ENCODE peak calls at places on chromosomes 2 and 18, in six cellular contexts. R is neuronal stem cell, T is IMR-90, Q is trophoblast cell, B is H1, A is mesenchymal stem cell. H is an unnamed sample.

GRCh38 chr2:161975062-161975812 is 98.8 kb downstream of the DPP4 start:
- DNase-seq in R (no peak), T (peak), Q (peak), B (no peak), A (no peak), H (no peak)

GRCh38 chr2:174985624-174986023 is 19.6 kb downstream of the CHN1 start:
- DNase-seq in R (no peak), T (peak), Q (peak), B (no peak), A (peak), H (no peak)

GRCh38 chr2:206728277-206729199 is 10.3 kb upstream of the DYTN start:
- DNase-seq in R (no peak), T (peak), Q (no peak), B (no peak), A (no peak), H (no peak)

GRCh38 chr2:47946593-47946992 is 40.3 kb upstream of the FBXO11 start:
- DNase-seq in R (no peak), T (no peak), Q (no peak), B (no peak), A (no peak), H (no peak)

GRCh38 chr2:25524507-25524906 is 148.9 kb downstream of the DTNB start:
- DNase-seq in R (no peak), T (no peak), Q (no peak), B (no peak), A (no peak), H (no peak)

GRCh38 chr2:24993797-24994196 is 22.0 kb upstream of the DNAJC27 start:
- DNase-seq in R (no peak), T (peak), Q (no peak), B (no peak), A (no peak), H (no peak)

GRCh38 chr18:13221821-13222220 is 3.3 kb downstream of the LDLRAD4 start:
- DNase-seq in R (no peak), T (no peak), Q (no peak), B (no peak), A (peak), H (no peak)

GRCh38 chr2:33230133-33230618 is 246.3 kb upstream of the RASGRP3 start:
- DNase-seq in R (no peak), T (no peak), Q (no peak), B (no peak), A (no peak), H (no peak)

GRCh38 chr18:13577091-13577697 is 149.2 kb downstream of the FAM210A start:
- DNase-seq in R (no peak), T (peak), Q (peak), B (no peak), A (no peak), H (no peak)

GRCh38 chr18:48300463-48300961 is 108.7 kb downstream of the ZBTB7C start:
- DNase-seq in R (no peak), T (no peak), Q (peak), B (no peak), A (no peak), H (peak)

GRCh38 chr2:230658877-230659652 is 53.6 kb upstream of the CAB39 start:
- DNase-seq in R (no peak), T (no peak), Q (no peak), B (no peak), A (no peak), H (no peak)

GRCh38 chr2:46548103-46548486 is 68.7 kb downstream of the TMEM247 start:
- DNase-seq in R (no peak), T (no peak), Q (peak), B (no peak), A (no peak), H (no peak)
- H4K91ac ChIP-seq in R (no peak), T (no peak), Q (no peak), B (no peak), A (no peak), H (no peak)

GRCh38 chr2:194100201-194100600 is 1556.8 kb upstream of the SLC39A10 start:
- DNase-seq in R (no peak), T (no peak), Q (no peak), B (no peak), A (no peak), H (no peak)
- H4K91ac ChIP-seq in R (no peak), T (no peak), Q (no peak), B (no peak), A (no peak), H (no peak)

GRCh38 chr2:27907547-27907946 is 17.0 kb downstream of the BABAM2 start:
- DNase-seq in R (no peak), T (peak), Q (no peak), B (no peak), A (no peak), H (no peak)
- H4K91ac ChIP-seq in R (no peak), T (no peak), Q (no peak), B (no peak), A (no peak), H (no peak)

GRCh38 chr18:76672627-76673026 is 149.7 kb upstream of the ZNF236 start:
- DNase-seq in R (no peak), T (peak), Q (no peak), B (no peak), A (peak), H (no peak)

GRCh38 chr18:76667603-76668002 is 154.8 kb upstream of the ZNF236 start:
- DNase-seq in R (no peak), T (no peak), Q (no peak), B (no peak), A (no peak), H (no peak)

GRCh38 chr18:76670564-76671288 is 151.6 kb upstream of the ZNF236 start:
- DNase-seq in R (no peak), T (no peak), Q (no peak), B (no peak), A (no peak), H (no peak)

GRCh38 chr18:76668119-76668518 is 154.2 kb upstream of the ZNF236 start:
- DNase-seq in R (no peak), T (no peak), Q (no peak), B (no peak), A (no peak), H (no peak)

DNA sequence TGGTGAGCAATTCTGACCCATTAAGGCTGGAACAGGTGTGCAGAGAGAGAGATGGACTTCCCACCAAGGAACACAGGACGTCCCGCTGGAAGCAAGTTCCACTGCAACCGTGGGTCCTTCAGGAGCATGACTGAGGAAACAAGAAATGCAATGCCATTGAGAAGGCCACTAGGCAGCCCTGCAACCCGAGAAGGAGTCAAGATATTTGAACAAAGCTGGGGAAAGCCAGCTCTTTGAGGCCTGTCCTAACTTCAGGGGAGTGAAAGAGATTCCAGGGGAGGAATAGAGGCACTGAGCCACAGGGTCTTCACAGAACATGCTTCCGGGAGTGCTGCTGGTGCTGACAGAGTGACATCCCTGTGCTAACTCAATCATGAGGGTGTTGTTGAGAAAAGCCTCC is 153.8 kb upstream of the ZNF236 start:
- DNase-seq in R (no peak), T (no peak), Q (no peak), B (no peak), A (no peak), H (no peak)
- H4K91ac ChIP-seq in R (no peak), T (no peak), Q (no peak), B (no peak), A (no peak), H (no peak)

GRCh38 chr2:204033601-204034495 is 97.3 kb downstream of the ICOS start:
- DNase-seq in R (no peak), T (no peak), Q (no peak), B (no peak), A (no peak), H (no peak)
- H4K91ac ChIP-seq in R (no peak), T (no peak), Q (no peak), B (no peak), A (no peak), H (no peak)

DNA sequence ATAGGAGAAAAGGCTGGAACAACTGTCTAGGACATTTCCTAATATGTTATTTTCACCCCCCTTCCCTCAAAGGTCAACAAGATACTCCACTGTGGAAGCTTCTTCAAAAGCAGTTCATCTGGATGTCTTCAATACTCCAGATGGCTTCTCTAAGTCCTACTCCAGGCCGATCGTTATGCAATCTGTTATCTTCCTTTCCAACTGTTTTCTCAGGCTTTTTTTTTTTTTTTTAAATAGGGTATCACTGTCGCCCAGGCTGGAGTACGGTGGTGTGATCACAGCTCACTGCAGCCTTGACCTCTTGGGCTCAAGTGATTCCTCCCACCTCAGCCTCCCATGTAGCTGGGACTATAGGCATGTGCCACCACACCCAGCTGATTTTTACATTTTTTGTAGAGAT is 26.3 kb downstream of the ATP8B1 start:
- DNase-seq in R (no peak), T (no peak), Q (peak), B (no peak), A (peak), H (no peak)
- H4K91ac ChIP-seq in R (no peak), T (no peak), Q (no peak), B (no peak), A (no peak), H (no peak)

GRCh38 chr2:231937057-231937456 is 10.9 kb upstream of the NPPC start:
- DNase-seq in R (no peak), T (no peak), Q (no peak), B (no peak), A (no peak), H (no peak)

GRCh38 chr2:231934441-231935206 is 8.4 kb upstream of the NPPC start:
- DNase-seq in R (no peak), T (no peak), Q (no peak), B (no peak), A (no peak), H (no peak)

GRCh38 chr2:231936491-231936890 is 10.3 kb upstream of the NPPC start:
- DNase-seq in R (no peak), T (no peak), Q (no peak), B (no peak), A (no peak), H (no peak)

GRCh38 chr2:231935207-231935524 is 9.0 kb upstream of the NPPC start:
- DNase-seq in R (no peak), T (peak), Q (no peak), B (no peak), A (no peak), H (no peak)

DNA sequence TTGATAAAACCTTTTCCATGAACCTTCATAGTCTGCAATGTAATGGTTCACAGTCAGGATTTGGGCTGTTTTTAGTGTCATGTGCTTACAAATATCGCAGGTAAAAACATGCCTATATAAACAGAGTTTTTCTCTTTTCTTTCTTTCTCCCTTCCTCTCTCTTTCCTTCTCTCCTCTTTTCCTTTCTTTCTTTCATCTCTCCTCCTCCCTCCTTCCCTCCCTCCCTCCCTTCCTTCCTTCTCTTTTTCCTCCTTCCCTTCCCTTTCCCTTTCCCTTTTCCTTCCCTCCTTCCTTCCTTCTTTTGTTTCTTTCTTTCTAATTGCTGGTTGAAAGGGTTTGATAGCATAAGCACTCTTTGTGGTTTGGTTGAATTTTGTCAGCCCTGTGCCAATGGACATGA is 9.6 kb upstream of the NPPC start:
- DNase-seq in R (no peak), T (no peak), Q (no peak), B (no peak), A (no peak), H (no peak)
- H4K91ac ChIP-seq in R (no peak), T (no peak), Q (no peak), B (no peak), A (no peak), H (no peak)

GRCh38 chr2:241944821-241945220 is 75.3 kb downstream of the RTP5 start:
- DNase-seq in R (no peak), T (no peak), Q (no peak), B (no peak), A (no peak), H (peak)

GRCh38 chr2:241945803-241946202 is 76.3 kb downstream of the RTP5 start:
- DNase-seq in R (no peak), T (no peak), Q (no peak), B (no peak), A (no peak), H (no peak)

GRCh38 chr2:241946306-241947003 is 76.9 kb downstream of the RTP5 start:
- DNase-seq in R (no peak), T (no peak), Q (no peak), B (no peak), A (no peak), H (no peak)

GRCh38 chr2:241943961-241944575 is 74.5 kb downstream of the RTP5 start:
- DNase-seq in R (no peak), T (no peak), Q (no peak), B (no peak), A (no peak), H (peak)

GRCh38 chr2:241945311-241945710 is 75.8 kb downstream of the RTP5 start:
- DNase-seq in R (no peak), T (no peak), Q (no peak), B (no peak), A (no peak), H (no peak)
- H4K91ac ChIP-seq in R (no peak), T (no peak), Q (no peak), B (no peak), A (no peak), H (no peak)

DNA sequence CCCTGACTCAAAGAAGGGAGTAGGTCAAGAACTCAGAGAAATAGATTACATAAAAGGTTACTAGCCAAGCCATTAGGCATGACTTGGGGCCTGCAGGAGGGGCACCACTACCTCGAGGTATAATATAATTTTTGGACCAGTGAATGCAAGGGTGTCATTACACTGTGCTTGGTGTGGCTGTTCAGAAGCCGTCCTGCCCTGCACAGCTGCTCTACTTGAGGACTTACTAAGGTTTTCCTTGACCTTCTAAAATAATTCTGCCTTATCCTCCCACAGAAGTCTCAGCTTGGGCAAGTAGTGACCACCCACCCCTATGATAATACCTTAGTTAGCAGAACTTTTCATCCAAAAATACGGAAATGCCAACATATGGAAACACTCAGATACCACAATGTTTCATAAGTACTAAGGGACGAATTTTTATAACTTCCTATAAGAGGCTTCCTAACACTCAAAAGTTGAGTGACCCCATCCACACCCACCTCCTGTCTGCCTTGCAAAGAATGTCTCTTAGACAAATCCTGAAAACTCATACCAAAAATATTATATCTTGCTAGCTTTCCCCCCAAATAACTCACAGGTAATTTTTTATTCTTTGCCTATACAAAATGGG is 17.7 kb upstream of the ATG16L1 start:
- DNase-seq in R (no peak), T (no peak), Q (no peak), B (no peak), A (no peak), H (no peak)
- H4K91ac ChIP-seq in R (no peak), T (no peak), Q (no peak), B (no peak), A (no peak), H (no peak)

DNA sequence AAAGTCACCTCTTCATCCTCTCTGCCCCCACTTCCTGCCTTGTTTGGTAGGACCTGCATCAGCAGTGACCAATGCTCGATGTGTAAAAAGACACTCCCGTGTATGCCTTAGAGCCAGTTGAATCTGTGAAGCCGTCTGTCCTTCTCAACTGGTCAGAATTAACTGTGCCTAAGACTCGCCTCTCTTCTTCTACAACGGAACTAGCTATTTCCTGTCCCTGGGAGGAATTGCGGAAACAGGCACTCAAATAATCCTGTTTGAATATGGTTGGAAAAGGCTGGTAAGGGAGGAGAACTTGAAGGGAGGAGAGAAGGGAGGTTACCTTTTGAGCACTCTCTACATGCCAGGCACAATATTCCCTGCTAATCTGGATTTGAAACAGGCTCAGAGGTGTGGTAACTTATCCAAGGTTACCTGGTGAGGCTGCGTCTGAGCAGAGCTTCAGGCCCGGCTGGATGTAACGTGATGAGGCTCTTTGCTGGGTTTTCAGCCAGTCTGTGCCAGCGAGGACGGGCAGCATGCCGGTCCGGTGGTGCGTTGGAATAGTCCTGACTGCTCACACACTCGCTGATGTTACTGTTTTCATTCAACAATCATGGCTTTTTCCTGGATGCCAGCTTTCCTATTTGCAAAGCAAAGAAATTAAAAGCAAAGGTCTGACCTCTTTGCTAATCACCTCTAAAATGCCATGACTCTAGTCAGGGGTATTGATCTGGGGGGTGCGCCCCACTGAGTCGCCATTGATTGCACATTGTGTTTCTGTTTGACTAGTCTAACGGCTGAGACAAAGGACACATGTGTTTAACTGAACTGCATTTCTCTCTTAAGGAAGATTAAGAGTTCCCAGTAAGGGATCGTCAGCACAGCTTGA is 126.9 kb downstream of the FAM168B start:
- DNase-seq in R (peak), T (no peak), Q (no peak), B (no peak), A (no peak), H (no peak)
- H4K91ac ChIP-seq in R (no peak), T (no peak), Q (no peak), B (peak), A (no peak), H (no peak)

H was measured in H9.